ENCODE peak calls at places on chromosomes 6 and 20, in six cellular contexts. One of them, this sample, is unnamed.

GRCh38 chr6:160962835-160963623 is 28.5 kb upstream of the MAP3K4 start:
- DNase-seq in A549: no peak
- DNase-seq in uterus: no peak
- DNase-seq in heart left ventricle: no peak
- DNase-seq in body of pancreas: no peak
- DNase-seq in spleen: no peak
- DNase-seq in this sample: peak

GRCh38 chr6:169701953-169702639 is at the start of the genes C6orf120 and WDR27:
- DNase-seq in heart left ventricle: peak
- DNase-seq in body of pancreas: peak
- DNase-seq in uterus: peak
- DNase-seq in A549: peak
- DNase-seq in spleen: peak
- DNase-seq in this sample: peak

GRCh38 chr6:105951322-105951721 is 134.8 kb upstream of the PRDM1 start:
- DNase-seq in spleen: no peak
- DNase-seq in heart left ventricle: no peak
- DNase-seq in body of pancreas: no peak
- DNase-seq in A549: no peak
- DNase-seq in uterus: no peak
- DNase-seq in this sample: no peak

GRCh38 chr20:52446421-52447231 is 255.0 kb upstream of the ZFP64 start:
- DNase-seq in heart left ventricle: no peak
- DNase-seq in body of pancreas: no peak
- DNase-seq in A549: no peak
- DNase-seq in uterus: no peak
- DNase-seq in spleen: no peak
- DNase-seq in this sample: no peak

GRCh38 chr6:83463886-83464285 is 33.0 kb upstream of the ME1 start:
- DNase-seq in body of pancreas: no peak
- DNase-seq in heart left ventricle: no peak
- DNase-seq in A549: no peak
- DNase-seq in spleen: no peak
- DNase-seq in uterus: no peak
- DNase-seq in this sample: peak

GRCh38 chr6:34355889-34356288 is 36.6 kb downstream of the NUDT3 start:
- DNase-seq in uterus: no peak
- DNase-seq in body of pancreas: no peak
- DNase-seq in spleen: no peak
- DNase-seq in A549: no peak
- DNase-seq in heart left ventricle: no peak
- DNase-seq in this sample: no peak

GRCh38 chr6:99603421-99604160 is 3.0 kb upstream of the PRDM13 start:
- DNase-seq in body of pancreas: peak
- DNase-seq in spleen: peak
- DNase-seq in heart left ventricle: no peak
- DNase-seq in A549: peak
- DNase-seq in uterus: no peak
- DNase-seq in this sample: no peak

GRCh38 chr6:166747644-166748595 is 120.9 kb upstream of the RPS6KA2 start:
- DNase-seq in A549: peak
- DNase-seq in uterus: no peak
- DNase-seq in body of pancreas: no peak
- DNase-seq in spleen: no peak
- DNase-seq in heart left ventricle: no peak
- DNase-seq in this sample: no peak

GRCh38 chr6:107692351-107692750 is 131.8 kb downstream of the SCML4 start:
- DNase-seq in uterus: no peak
- DNase-seq in A549: no peak
- DNase-seq in heart left ventricle: no peak
- DNase-seq in spleen: no peak
- DNase-seq in body of pancreas: no peak
- DNase-seq in this sample: no peak

GRCh38 chr6:130525378-130525777 is 159.6 kb downstream of the TMEM200A start:
- DNase-seq in heart left ventricle: no peak
- DNase-seq in spleen: no peak
- DNase-seq in A549: no peak
- DNase-seq in uterus: no peak
- DNase-seq in body of pancreas: no peak
- DNase-seq in this sample: no peak

GRCh38 chr6:37209461-37210205 is 39.7 kb downstream of the PIM1 start:
- DNase-seq in spleen: no peak
- DNase-seq in uterus: no peak
- DNase-seq in A549: no peak
- DNase-seq in body of pancreas: no peak
- DNase-seq in heart left ventricle: no peak
- DNase-seq in this sample: no peak

GRCh38 chr20:49344975-49345374 is 67.1 kb upstream of the ZNFX1 start:
- DNase-seq in body of pancreas: peak
- DNase-seq in uterus: peak
- DNase-seq in spleen: no peak
- DNase-seq in A549: peak
- DNase-seq in heart left ventricle: peak
- DNase-seq in this sample: peak

GRCh38 chr6:140011537-140011936 is 637.1 kb upstream of the CITED2 start:
- DNase-seq in body of pancreas: no peak
- DNase-seq in uterus: no peak
- DNase-seq in A549: no peak
- DNase-seq in heart left ventricle: no peak
- DNase-seq in spleen: no peak
- DNase-seq in this sample: no peak
- TF ChIP-seq CTCF in body of pancreas: peak
- TF ChIP-seq CTCF in uterus: no peak
- TF ChIP-seq CTCF in A549: no peak
- TF ChIP-seq CTCF in heart left ventricle: peak
- TF ChIP-seq CTCF in spleen: no peak
- TF ChIP-seq CTCF in this sample: no peak

GRCh38 chr20:56433880-56434255 is 21.8 kb downstream of the CASS4 start:
- DNase-seq in heart left ventricle: no peak
- DNase-seq in A549: no peak
- DNase-seq in body of pancreas: no peak
- DNase-seq in uterus: no peak
- DNase-seq in spleen: no peak
- DNase-seq in this sample: no peak

GRCh38 chr20:56430957-56431356 is 18.9 kb downstream of the CASS4 start:
- DNase-seq in spleen: no peak
- DNase-seq in uterus: no peak
- DNase-seq in A549: no peak
- DNase-seq in heart left ventricle: no peak
- DNase-seq in body of pancreas: no peak
- DNase-seq in this sample: no peak

GRCh38 chr20:56430471-56430870 is 18.4 kb downstream of the CASS4 start:
- DNase-seq in spleen: no peak
- DNase-seq in A549: no peak
- DNase-seq in body of pancreas: no peak
- DNase-seq in uterus: no peak
- DNase-seq in heart left ventricle: no peak
- DNase-seq in this sample: no peak

GRCh38 chr20:56431451-56431850 is 19.4 kb downstream of the CASS4 start:
- DNase-seq in heart left ventricle: no peak
- DNase-seq in spleen: no peak
- DNase-seq in uterus: no peak
- DNase-seq in A549: no peak
- DNase-seq in body of pancreas: no peak
- DNase-seq in this sample: no peak

DNA sequence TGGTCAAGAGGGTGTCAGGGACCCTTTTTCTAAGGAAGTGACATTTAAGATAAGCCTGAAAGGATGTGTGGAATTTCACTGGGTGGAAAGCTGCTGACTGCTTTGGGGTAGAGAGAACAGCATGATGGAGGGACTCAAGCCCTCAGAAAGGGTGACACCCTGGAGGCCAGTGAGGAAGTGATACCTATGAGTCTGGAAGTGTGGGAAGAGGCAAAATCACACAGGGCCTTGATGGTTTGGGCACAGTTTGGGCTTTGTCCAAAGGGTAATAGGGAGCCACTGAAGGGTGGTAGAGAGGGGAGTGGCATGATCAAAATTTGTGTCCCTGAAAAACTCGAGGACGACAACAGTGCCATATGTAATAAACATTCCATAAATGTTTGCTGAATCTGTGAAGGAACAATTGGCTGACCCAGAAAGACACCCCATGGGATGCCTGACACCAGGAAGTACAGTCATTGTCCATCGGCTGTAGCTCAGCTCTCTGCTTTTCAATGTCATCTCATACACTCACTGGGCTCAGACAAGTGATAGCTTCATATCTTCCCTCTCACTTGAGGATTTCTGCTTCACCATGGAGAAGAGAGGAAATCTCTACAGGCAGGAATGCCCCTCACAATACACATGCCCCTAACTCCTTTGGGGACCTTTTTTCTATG is 21.3 kb downstream of the CASS4 start:
- DNase-seq in spleen: no peak
- DNase-seq in A549: no peak
- DNase-seq in body of pancreas: no peak
- DNase-seq in uterus: no peak
- DNase-seq in heart left ventricle: no peak
- DNase-seq in this sample: no peak
- TF ChIP-seq POLR2A in spleen: no peak
- TF ChIP-seq POLR2A in A549: no peak
- TF ChIP-seq POLR2A in body of pancreas: no peak
- TF ChIP-seq POLR2A in uterus: no peak
- TF ChIP-seq POLR2A in heart left ventricle: no peak
- TF ChIP-seq POLR2A in this sample: no peak

GRCh38 chr6:46688117-46688965 is 656 bp downstream of the TDRD6 start:
- DNase-seq in uterus: no peak
- DNase-seq in body of pancreas: no peak
- DNase-seq in heart left ventricle: no peak
- DNase-seq in spleen: peak
- DNase-seq in A549: no peak
- DNase-seq in this sample: no peak

GRCh38 chr6:46691052-46691451 is 3.4 kb downstream of the TDRD6 start:
- DNase-seq in A549: no peak
- DNase-seq in heart left ventricle: no peak
- DNase-seq in body of pancreas: no peak
- DNase-seq in spleen: no peak
- DNase-seq in uterus: no peak
- DNase-seq in this sample: no peak

GRCh38 chr6:46688966-46689335 is 1.3 kb downstream of the TDRD6 start:
- DNase-seq in spleen: no peak
- DNase-seq in uterus: no peak
- DNase-seq in heart left ventricle: no peak
- DNase-seq in A549: no peak
- DNase-seq in body of pancreas: no peak
- DNase-seq in this sample: no peak

GRCh38 chr6:46690126-46690525 is 2.4 kb downstream of the TDRD6 start:
- DNase-seq in A549: no peak
- DNase-seq in spleen: no peak
- DNase-seq in uterus: no peak
- DNase-seq in body of pancreas: no peak
- DNase-seq in heart left ventricle: no peak
- DNase-seq in this sample: no peak

GRCh38 chr6:46689657-46690056 is 2.0 kb downstream of the TDRD6 start:
- DNase-seq in spleen: no peak
- DNase-seq in A549: no peak
- DNase-seq in body of pancreas: no peak
- DNase-seq in heart left ventricle: no peak
- DNase-seq in uterus: no peak
- DNase-seq in this sample: no peak
- H3K27ac ChIP-seq in spleen: no peak
- H3K27ac ChIP-seq in A549: no peak
- H3K27ac ChIP-seq in body of pancreas: no peak
- H3K27ac ChIP-seq in heart left ventricle: no peak
- H3K27ac ChIP-seq in uterus: no peak
- H3K27ac ChIP-seq in this sample: no peak

GRCh38 chr6:54737247-54737646 is 109.3 kb upstream of the FAM83B start:
- DNase-seq in spleen: no peak
- DNase-seq in uterus: no peak
- DNase-seq in body of pancreas: peak
- DNase-seq in A549: peak
- DNase-seq in heart left ventricle: no peak
- DNase-seq in this sample: no peak
- TF ChIP-seq CTCF in spleen: no peak
- TF ChIP-seq CTCF in uterus: no peak
- TF ChIP-seq CTCF in body of pancreas: no peak
- TF ChIP-seq CTCF in A549: no peak
- TF ChIP-seq CTCF in heart left ventricle: no peak
- TF ChIP-seq CTCF in this sample: no peak

GRCh38 chr6:18122128-18123093 is at the start of gene NHLRC1:
- DNase-seq in spleen: peak
- DNase-seq in body of pancreas: peak
- DNase-seq in heart left ventricle: peak
- DNase-seq in A549: peak
- DNase-seq in uterus: peak
- DNase-seq in this sample: peak
- TF ChIP-seq POLR2A in spleen: no peak
- TF ChIP-seq POLR2A in body of pancreas: peak
- TF ChIP-seq POLR2A in heart left ventricle: peak
- TF ChIP-seq POLR2A in A549: peak
- TF ChIP-seq POLR2A in uterus: no peak
- TF ChIP-seq POLR2A in this sample: no peak

GRCh38 chr20:62286493-62287064 is 16.2 kb upstream of the ADRM1 start:
- DNase-seq in heart left ventricle: no peak
- DNase-seq in spleen: no peak
- DNase-seq in A549: no peak
- DNase-seq in body of pancreas: no peak
- DNase-seq in uterus: no peak
- DNase-seq in this sample: no peak
- H3K27ac ChIP-seq in heart left ventricle: peak
- H3K27ac ChIP-seq in spleen: peak
- H3K27ac ChIP-seq in A549: no peak
- H3K27ac ChIP-seq in body of pancreas: peak
- H3K27ac ChIP-seq in uterus: no peak
- H3K27ac ChIP-seq in this sample: no peak

GRCh38 chr6:90294989-90295853 is 1.4 kb downstream of the BACH2 start:
- DNase-seq in A549: peak
- DNase-seq in uterus: peak
- DNase-seq in heart left ventricle: peak
- DNase-seq in spleen: peak
- DNase-seq in body of pancreas: peak
- DNase-seq in this sample: no peak
- TF ChIP-seq CTCF in A549: no peak
- TF ChIP-seq CTCF in uterus: peak
- TF ChIP-seq CTCF in heart left ventricle: peak
- TF ChIP-seq CTCF in spleen: no peak
- TF ChIP-seq CTCF in body of pancreas: peak
- TF ChIP-seq CTCF in this sample: peak

DNA sequence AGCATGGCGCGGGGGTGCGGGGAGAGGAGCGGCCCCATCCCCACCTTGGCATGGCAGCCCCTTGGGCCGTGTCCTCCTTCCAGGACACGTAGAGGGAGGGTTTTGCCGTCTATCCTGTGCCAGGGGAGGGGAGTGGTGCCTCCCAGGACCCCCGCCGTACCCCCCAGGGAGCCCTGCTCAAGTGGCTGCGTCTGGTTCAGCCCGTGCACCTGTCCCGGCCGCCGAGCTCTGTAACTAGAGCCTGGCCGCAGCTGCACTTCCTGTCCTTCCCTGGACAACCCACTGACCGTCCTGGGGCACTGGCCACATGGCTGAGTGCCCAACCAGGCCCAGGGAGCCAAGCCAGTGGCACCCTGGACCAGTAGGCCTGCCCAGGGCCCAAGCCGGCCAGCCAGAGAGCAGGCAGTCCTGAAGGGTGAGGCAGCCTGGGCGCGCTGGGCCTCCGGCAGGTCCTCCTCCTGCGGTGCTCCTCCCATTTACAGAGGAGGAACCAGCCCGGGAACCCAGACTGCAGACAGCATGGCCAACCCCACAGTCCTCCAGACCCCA is 8.9 kb downstream of the LAMA5 start:
- DNase-seq in body of pancreas: peak
- DNase-seq in spleen: no peak
- DNase-seq in A549: peak
- DNase-seq in heart left ventricle: peak
- DNase-seq in uterus: peak
- DNase-seq in this sample: no peak
- TF ChIP-seq POLR2A in body of pancreas: no peak
- TF ChIP-seq POLR2A in spleen: no peak
- TF ChIP-seq POLR2A in A549: peak
- TF ChIP-seq POLR2A in heart left ventricle: no peak
- TF ChIP-seq POLR2A in uterus: no peak
- TF ChIP-seq POLR2A in this sample: no peak

This sample was measured in esophagus muscularis mucosa.